ENCODE peak calls at places on chromosomes 13 and 19, in eight cellular contexts. N is endothelial cell of umbilical vein, I is cardiac fibroblast, Y is uterus, S is fibroblast of mammary gland, Q is psoas muscle, W is AG09319, F is OCI-LY7. V is an unnamed sample.

GRCh38 chr19:45667620-45668341 is at the start of gene GIPR:
- DNase-seq in S (peak), Q (no peak), F (peak), N (no peak), W (no peak), I (no peak), Y (no peak), V (peak)

GRCh38 chr13:112671359-112671758 is 18.5 kb upstream of the ATP11A start:
- DNase-seq in S (no peak), Y (peak), I (no peak), Q (no peak), W (no peak), N (no peak), F (no peak), V (no peak)

GRCh38 chr13:54033323-54033861 is 1004.8 kb downstream of the OLFM4 start:
- DNase-seq in W (no peak), N (no peak), F (no peak), Y (no peak), I (no peak), S (no peak), Q (no peak), V (no peak)

GRCh38 chr13:100128838-100129237 is 39.9 kb downstream of the PCCA start:
- DNase-seq in W (no peak), S (no peak), I (no peak), N (no peak), Q (no peak), Y (no peak), F (no peak), V (no peak)

GRCh38 chr19:10104665-10105221 is 1.4 kb upstream of the PPAN start:
- DNase-seq in S (no peak), N (no peak), Y (no peak), W (no peak), Q (peak), I (no peak), F (peak), V (peak)

GRCh38 chr19:4115050-4115817 is 8.7 kb downstream of the MAP2K2 start:
- DNase-seq in W (no peak), Q (no peak), Y (no peak), F (peak), I (no peak), S (no peak), N (no peak), V (peak)

GRCh38 chr13:20512042-20512683 is 13.5 kb downstream of the CRYL1 start:
- DNase-seq in W (no peak), Y (no peak), Q (no peak), F (no peak), I (no peak), S (no peak), N (no peak), V (no peak)

GRCh38 chr13:74966814-74967213 is 515.2 kb downstream of the TBC1D4 start:
- DNase-seq in F (no peak), W (no peak), S (peak), Y (no peak), I (peak), N (peak), Q (no peak), V (no peak)

GRCh38 chr19:53808710-53809125 is 15.4 kb downstream of the NLRP12 start:
- DNase-seq in N (peak), Y (no peak), Q (no peak), I (peak), W (peak), F (peak), S (peak), V (no peak)

GRCh38 chr13:60398438-60398891 is 1.4 kb downstream of the TDRD3 start:
- DNase-seq in S (no peak), Y (no peak), I (no peak), F (no peak), N (no peak), W (no peak), Q (no peak), V (no peak)

GRCh38 chr19:13692096-13692495 is 72.2 kb upstream of the MRI1 start:
- DNase-seq in Q (no peak), W (no peak), F (no peak), Y (no peak), N (no peak), I (peak), S (peak), V (no peak)

GRCh38 chr13:36820222-36820621 is 1.2 kb downstream of the RFXAP start:
- DNase-seq in Q (no peak), S (no peak), Y (no peak), F (peak), N (no peak), I (no peak), W (no peak), V (peak)

GRCh38 chr13:43200307-43200706 is 176.9 kb downstream of the DNAJC15 start:
- DNase-seq in I (no peak), Y (no peak), S (no peak), N (no peak), W (no peak), Q (no peak), F (no peak), V (no peak)

GRCh38 chr19:34938886-34939285 is 12.2 kb downstream of the ZNF30 start:
- DNase-seq in Q (no peak), S (no peak), F (no peak), I (no peak), W (no peak), N (no peak), Y (no peak), V (no peak)

GRCh38 chr19:42023121-42023942 is 29.3 kb upstream of the ATP1A3 start:
- DNase-seq in S (peak), N (no peak), Q (peak), F (peak), Y (no peak), W (no peak), I (peak), V (peak)

GRCh38 chr13:75803175-75803611 is 167.1 kb downstream of the LMO7 start:
- DNase-seq in F (peak), W (no peak), I (no peak), S (no peak), Q (no peak), N (peak), Y (no peak), V (no peak)

GRCh38 chr13:50539791-50540530 is 303.5 kb downstream of the DLEU7 start:
- DNase-seq in W (no peak), S (no peak), I (peak), Q (no peak), F (no peak), N (no peak), Y (no peak), V (no peak)

GRCh38 chr19:751501-752341 is 809 bp downstream of the MISP start:
- DNase-seq in F (no peak), S (peak), W (peak), Y (no peak), I (peak), Q (no peak), N (no peak), V (no peak)

GRCh38 chr19:33177417-33177976 is 16.6 kb upstream of the LRP3 start:
- DNase-seq in N (no peak), S (no peak), I (no peak), Q (no peak), F (no peak), Y (no peak), W (no peak), V (peak)

DNA sequence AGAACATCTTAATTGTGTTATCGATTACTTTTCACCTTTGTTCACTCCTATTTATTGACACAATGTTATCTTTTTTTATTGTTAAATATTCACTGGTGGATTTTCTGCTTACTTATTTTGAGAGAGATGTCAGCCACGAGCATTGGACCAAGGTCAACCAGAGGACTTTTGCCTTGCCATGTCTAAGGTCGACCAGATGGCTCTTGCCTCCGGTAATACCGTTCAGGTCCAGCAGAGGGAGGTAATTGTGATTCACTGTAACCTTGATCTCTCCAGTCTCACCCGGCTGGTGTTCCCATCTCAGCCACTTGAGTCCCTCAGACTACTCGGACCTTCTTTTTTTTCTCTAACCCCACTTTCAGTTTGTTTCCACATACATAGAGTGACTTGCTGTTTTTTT is 1438.1 kb downstream of the UQCRFS1 start:
- DNase-seq in Q (no peak), S (peak), F (peak), W (no peak), I (no peak), Y (no peak), N (no peak), V (no peak)
- TF ChIP-seq CTCF in Q (no peak), S (peak), F (peak), W (no peak), I (peak), Y (no peak), N (peak), V (peak)

DNA sequence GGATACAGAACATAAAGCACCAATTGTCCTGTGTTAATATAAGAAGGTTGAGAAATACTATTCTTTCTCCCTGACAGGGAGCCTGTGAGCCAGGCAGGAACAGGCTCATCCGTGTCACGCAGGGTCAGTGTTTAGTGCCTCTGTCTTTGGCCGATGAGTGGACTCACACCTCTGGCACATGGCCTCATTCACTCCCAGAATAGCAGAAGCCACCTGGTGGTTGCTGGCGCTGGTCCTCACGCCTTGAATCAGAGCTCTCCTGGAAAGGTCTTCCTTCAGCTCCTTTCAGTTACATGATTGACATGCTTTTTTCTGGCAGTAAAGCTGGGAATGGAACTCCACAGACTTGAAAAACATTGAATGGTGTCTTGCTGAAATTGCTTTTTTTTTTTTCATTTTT is 28.1 kb upstream of the SIAH3 start:
- DNase-seq in S (peak), F (peak), Q (peak), I (no peak), Y (peak), W (no peak), N (peak), V (no peak)
- TF ChIP-seq CTCF in S (peak), F (peak), Q (peak), I (peak), Y (peak), W (no peak), N (peak), V (no peak)

GRCh38 chr13:30564489-30564888 is 53.2 kb upstream of the USPL1 start:
- DNase-seq in S (no peak), I (no peak), Y (no peak), W (no peak), Q (no peak), N (no peak), F (no peak), V (no peak)
- TF ChIP-seq CTCF in S (no peak), I (no peak), Y (no peak), W (no peak), Q (no peak), N (no peak), F (peak), V (no peak)

GRCh38 chr19:30445385-30445784 is 73.2 kb downstream of the ZNF536 start:
- DNase-seq in Y (no peak), N (no peak), S (no peak), I (no peak), Q (no peak), F (no peak), W (no peak), V (no peak)

GRCh38 chr19:30444253-30444671 is 72.1 kb downstream of the ZNF536 start:
- DNase-seq in Y (no peak), N (no peak), S (no peak), I (no peak), W (no peak), Q (no peak), F (no peak), V (no peak)

GRCh38 chr19:30443531-30444252 is 71.5 kb downstream of the ZNF536 start:
- DNase-seq in S (no peak), Q (no peak), F (no peak), Y (no peak), I (no peak), N (no peak), W (no peak), V (no peak)

GRCh38 chr19:30442715-30443114 is 70.5 kb downstream of the ZNF536 start:
- DNase-seq in W (no peak), Y (no peak), N (no peak), F (no peak), S (no peak), Q (no peak), I (no peak), V (no peak)

GRCh38 chr19:30444686-30445232 is 72.6 kb downstream of the ZNF536 start:
- DNase-seq in F (no peak), W (no peak), Y (no peak), N (no peak), S (no peak), Q (no peak), I (no peak), V (no peak)
- TF ChIP-seq CTCF in F (no peak), W (no peak), Y (no peak), N (no peak), S (no peak), Q (no peak), I (no peak), V (no peak)

GRCh38 chr19:55384576-55385235 is 614 bp upstream of the TMEM238 start:
- DNase-seq in I (no peak), N (no peak), S (no peak), Y (peak), Q (no peak), W (no peak), F (peak), V (no peak)
- TF ChIP-seq CTCF in I (no peak), N (no peak), S (no peak), Y (no peak), Q (no peak), W (no peak), F (no peak), V (no peak)

V was measured in GM13977.